ENCODE peak calls at places on chromosome 15, in five cellular contexts. T is MG63, W is tibial artery, X is AG04450, Z is astrocyte of the cerebellum. K is an unnamed sample.

GRCh38 chr15:57554063-57554820 is 37.5 kb upstream of the MYZAP start:
- DNase-seq in W (no peak), Z (no peak), T (peak; percentile 95), X (no peak), K (peak; percentile 56)

GRCh38 chr15:73392025-73392424 is 23.3 kb upstream of the HCN4 start:
- DNase-seq in Z (no peak), W (no peak), T (no peak), X (no peak), K (no peak)

GRCh38 chr15:57135800-57136199 is 217.4 kb downstream of the TCF12 start:
- DNase-seq in X (no peak), T (no peak), Z (no peak), W (no peak), K (no peak)

GRCh38 chr15:34119291-34119690 is 17.4 kb downstream of the PGBD4 start:
- DNase-seq in T (peak; percentile 5), W (no peak), X (no peak), Z (no peak), K (no peak)

GRCh38 chr15:69825941-69826817 is 271.5 kb downstream of the TLE3 start:
- DNase-seq in Z (no peak), W (no peak), X (no peak), T (no peak), K (no peak)

GRCh38 chr15:40969363-40969762 is 16.1 kb downstream of the CHAC1 start:
- DNase-seq in T (no peak), W (no peak), X (no peak), Z (no peak), K (no peak)

GRCh38 chr15:73051811-73052678 is at the start of gene NEO1:
- DNase-seq in X (no peak), T (peak; percentile 79), Z (peak; percentile 47), W (peak; percentile 80), K (peak; percentile 43)

GRCh38 chr15:29926083-29926388 is 103.8 kb upstream of the TJP1 start:
- DNase-seq in W (no peak), X (no peak), Z (no peak), T (no peak), K (no peak)

GRCh38 chr15:87287156-87287555 is 969.4 kb downstream of the NTRK3 start:
- DNase-seq in Z (peak; percentile 73), W (no peak), X (peak; percentile 7), T (no peak), K (peak; percentile 30)

GRCh38 chr15:45677797-45678196 is 43.0 kb downstream of the SQOR start:
- DNase-seq in Z (no peak), W (no peak), T (no peak), X (no peak), K (no peak)

GRCh38 chr15:66615846-66616245 is 50.0 kb upstream of the LCTL start:
- DNase-seq in T (no peak), W (no peak), X (no peak), Z (no peak), K (no peak)

GRCh38 chr15:74511583-74511982 is 29.4 kb upstream of the ARID3B start:
- DNase-seq in T (peak; percentile 53), W (no peak), X (no peak), Z (no peak), K (no peak)

GRCh38 chr15:79204886-79205285 is 77.6 kb upstream of the ANKRD34C start:
- DNase-seq in T (no peak), X (no peak), Z (no peak), W (no peak), K (no peak)

GRCh38 chr15:101113114-101114005 is 138.5 kb downstream of the CHSY1 start:
- DNase-seq in X (no peak), W (no peak), T (no peak), Z (no peak), K (no peak)

GRCh38 chr15:31977812-31978662 is 52.3 kb upstream of the CHRNA7 start:
- DNase-seq in X (no peak), Z (peak; percentile 12), T (peak; percentile 57), W (no peak), K (no peak)

GRCh38 chr15:28937271-28937670 is 51.5 kb downstream of the APBA2 start:
- DNase-seq in Z (no peak), T (no peak), X (no peak), W (no peak), K (no peak)

GRCh38 chr15:33699691-33700447 is 268.4 kb upstream of the CHRM5 start:
- DNase-seq in Z (no peak), T (no peak), W (no peak), X (no peak), K (no peak)

GRCh38 chr15:45635191-45635638 is 386 bp downstream of the SQOR start:
- DNase-seq in X (no peak), Z (no peak), W (peak; percentile 68), T (peak; percentile 57), K (no peak)

GRCh38 chr15:41683955-41684354 is 23.8 kb downstream of the MGA start:
- DNase-seq in Z (no peak), X (no peak), T (no peak), W (no peak), K (no peak)

GRCh38 chr15:68632101-68632500 is 53.3 kb downstream of the CORO2B start:
- DNase-seq in Z (no peak), W (no peak), T (no peak), X (no peak), K (no peak)

GRCh38 chr15:62874064-62874463 is 168.5 kb upstream of the TPM1 start:
- DNase-seq in T (no peak), Z (no peak), X (no peak), W (no peak), K (no peak)

GRCh38 chr15:96330064-96330449 is 443 bp upstream of the NR2F2 start:
- DNase-seq in X (no peak), Z (no peak), W (peak; percentile 64), T (peak; percentile 87), K (no peak)

GRCh38 chr15:61169904-61170695 is 59.0 kb downstream of the RORA start:
- DNase-seq in T (no peak), Z (no peak), X (no peak), W (no peak), K (no peak)

GRCh38 chr15:36251450-36251849 is 328.0 kb upstream of the CDIN1 start:
- DNase-seq in T (no peak), W (no peak), X (no peak), Z (no peak), K (no peak)

GRCh38 chr15:23447107-23447500 is at the start of gene GOLGA6L2:
- DNase-seq in X (no peak), W (no peak), T (peak; percentile 19), Z (no peak), K (no peak)

GRCh38 chr15:36601497-36601932 is 22.1 kb downstream of the CDIN1 start:
- DNase-seq in Z (peak; percentile 45), T (peak; percentile 84), W (peak; percentile 83), X (peak; percentile 58), K (peak; percentile 98)

GRCh38 chr15:67836477-67836876 is 3.4 kb downstream of the RNU6-1 start:
- DNase-seq in X (no peak), T (no peak), W (peak; percentile 53), Z (no peak), K (no peak)

GRCh38 chr15:84588053-84588874 is 12.5 kb upstream of the ZSCAN2 start:
- DNase-seq in T (peak; percentile 86), Z (peak; percentile 49), X (peak; percentile 50), W (peak; percentile 84), K (no peak)

GRCh38 chr15:67108122-67108871 is 42.9 kb downstream of the SMAD3 start:
- DNase-seq in T (no peak), W (no peak), X (no peak), Z (no peak), K (no peak)

GRCh38 chr15:101128191-101128590 is 123.7 kb downstream of the CHSY1 start:
- DNase-seq in W (no peak), T (peak; percentile 94), X (peak; percentile 94), Z (peak; percentile 98), K (peak; percentile 96)

GRCh38 chr15:64894395-64895056 is 17.2 kb upstream of the ANKDD1A start:
- DNase-seq in X (no peak), T (no peak), W (no peak), Z (no peak), K (no peak)
- H3K4me3 ChIP-seq in X (no peak overlapping the region), T (no peak overlapping the region), W (peak overlapping the region; percentile 45), Z (no peak overlapping the region), K (peak overlapping the region; percentile 9)

DNA sequence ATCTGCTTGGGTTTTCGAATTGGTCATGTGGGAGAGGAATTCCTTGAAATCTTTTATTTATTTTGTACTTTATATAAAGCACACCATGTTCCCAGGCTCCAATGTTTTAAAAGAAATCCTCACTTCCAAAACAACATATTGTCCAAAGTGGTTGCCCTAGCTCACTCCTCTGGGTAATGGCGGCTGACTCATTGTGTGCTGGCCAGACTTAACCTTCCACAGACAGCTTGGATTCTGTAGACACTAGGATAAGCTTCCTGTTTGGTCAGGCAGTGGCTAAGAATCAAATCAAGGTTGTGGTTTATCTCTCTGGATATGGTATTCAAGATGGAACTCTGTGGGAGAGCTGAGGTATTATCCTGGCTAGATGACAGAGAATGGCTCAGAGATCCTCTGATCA is 55.8 kb upstream of the FAM98B start:
- DNase-seq in T (peak; percentile 82), W (peak; percentile 81), X (peak; percentile 90), Z (peak; percentile 99), K (peak; percentile 15)
- H3K4me3 ChIP-seq in T (no peak overlapping the region), W (no peak overlapping the region), X (no peak overlapping the region), Z (no peak overlapping the region), K (no peak overlapping the region)

DNA sequence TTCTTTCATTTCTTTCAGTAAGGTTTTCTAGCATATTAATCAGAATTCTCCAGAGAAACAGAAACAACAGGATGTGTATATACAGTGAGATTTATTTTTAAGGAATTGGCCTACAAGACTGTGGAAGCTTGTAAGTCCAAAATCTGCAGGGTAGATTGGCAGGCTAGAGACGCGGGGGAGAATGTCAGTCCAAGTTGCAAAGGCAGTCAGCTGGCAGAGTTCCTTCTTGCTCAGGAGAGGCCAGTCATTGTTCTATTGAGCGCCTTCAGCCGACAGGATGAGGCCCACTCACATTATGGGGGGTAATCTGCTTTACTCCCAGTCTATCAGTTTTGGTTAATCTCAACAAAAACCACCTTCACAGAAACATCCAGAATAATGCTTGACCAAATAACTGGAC is 133.4 kb upstream of the UBE3A start:
- DNase-seq in X (no peak), Z (no peak), T (no peak), W (no peak), K (no peak)
- H3K4me3 ChIP-seq in X (no peak overlapping the region), Z (no peak overlapping the region), T (no peak overlapping the region), W (no peak overlapping the region), K (no peak overlapping the region)

GRCh38 chr15:52787549-52788098 is 2.5 kb downstream of the ONECUT1 start:
- DNase-seq in W (no peak), Z (no peak), X (no peak), T (no peak), K (no peak)
- H3K4me3 ChIP-seq in W (no peak overlapping the region), Z (no peak overlapping the region), X (no peak overlapping the region), T (no peak overlapping the region), K (no peak overlapping the region)

K was measured in retinal pigment epithelial cell.